ENCODE peak calls at places on chromosomes 6 and 20, in four cellular contexts. One of them, this sample, is unnamed. For H3K36me3, the result is how much of the 10 kb centered on the place peaks cover.

GRCh38 chr6:145502417-145502816 is 232.9 kb downstream of the EPM2A start:
- DNase-seq in stomach: peak
- DNase-seq in heart right ventricle: no peak
- DNase-seq in colonic mucosa: no peak
- DNase-seq in this sample: peak

GRCh38 chr20:32343438-32343837 is 14.7 kb upstream of the ASXL1 start:
- DNase-seq in stomach: no peak
- DNase-seq in heart right ventricle: no peak
- DNase-seq in colonic mucosa: no peak
- DNase-seq in this sample: peak

GRCh38 chr20:60765821-60766403 is 486.1 kb upstream of the CDH4 start:
- DNase-seq in stomach: no peak
- DNase-seq in colonic mucosa: no peak
- DNase-seq in heart right ventricle: no peak
- DNase-seq in this sample: no peak

GRCh38 chr20:50191065-50191565 is 485 bp downstream of the CEBPB start:
- DNase-seq in colonic mucosa: peak
- DNase-seq in stomach: peak
- DNase-seq in heart right ventricle: peak
- DNase-seq in this sample: peak

GRCh38 chr6:130515306-130515705 is 149.5 kb downstream of the TMEM200A start:
- DNase-seq in colonic mucosa: no peak
- DNase-seq in stomach: no peak
- DNase-seq in heart right ventricle: no peak
- DNase-seq in this sample: no peak

GRCh38 chr6:112574190-112574589 is 227.1 kb downstream of the RFPL4B start:
- DNase-seq in heart right ventricle: no peak
- DNase-seq in stomach: no peak
- DNase-seq in colonic mucosa: no peak
- DNase-seq in this sample: no peak

GRCh38 chr20:55205684-55206083 is 730.3 kb downstream of the DOK5 start:
- DNase-seq in colonic mucosa: no peak
- DNase-seq in stomach: no peak
- DNase-seq in heart right ventricle: no peak
- DNase-seq in this sample: peak

GRCh38 chr20:50292324-50293243 is 102.0 kb downstream of the CEBPB start:
- DNase-seq in stomach: peak
- DNase-seq in heart right ventricle: peak
- DNase-seq in colonic mucosa: peak
- DNase-seq in this sample: peak

GRCh38 chr6:135162678-135163439 is 18.2 kb upstream of the MYB start:
- DNase-seq in heart right ventricle: no peak
- DNase-seq in colonic mucosa: peak
- DNase-seq in stomach: peak
- DNase-seq in this sample: no peak

GRCh38 chr6:3419624-3420272 is 37.1 kb downstream of the SLC22A23 start:
- DNase-seq in colonic mucosa: no peak
- DNase-seq in stomach: no peak
- DNase-seq in heart right ventricle: no peak
- DNase-seq in this sample: peak

GRCh38 chr20:59221881-59222238 is 58.2 kb downstream of the ZNF831 start:
- DNase-seq in heart right ventricle: no peak
- DNase-seq in stomach: no peak
- DNase-seq in colonic mucosa: no peak
- DNase-seq in this sample: no peak

GRCh38 chr6:30322527-30323501 is 3.9 kb upstream of the TRIM39 start:
- DNase-seq in colonic mucosa: no peak
- DNase-seq in stomach: no peak
- DNase-seq in heart right ventricle: no peak
- DNase-seq in this sample: no peak

DNA sequence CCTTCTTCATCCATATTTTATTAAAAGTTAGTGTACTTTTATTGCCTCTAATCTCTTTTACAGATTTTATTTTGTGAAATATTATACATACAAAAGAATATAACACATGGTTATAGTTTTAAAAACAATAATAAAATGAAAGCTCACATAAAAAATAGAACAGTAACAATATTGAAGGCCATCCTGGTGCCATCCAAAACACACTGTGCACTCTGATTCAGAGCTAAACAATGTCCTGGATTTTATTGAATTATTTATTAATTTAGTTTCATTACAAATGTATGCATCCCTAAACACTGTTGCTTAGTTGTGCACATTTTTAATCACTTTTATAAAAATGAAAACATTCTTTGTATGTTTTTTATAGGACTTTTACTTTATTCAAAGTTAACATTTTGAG is 32.9 kb downstream of the RNF217 start:
- DNase-seq in stomach: no peak
- DNase-seq in colonic mucosa: no peak
- DNase-seq in heart right ventricle: no peak
- DNase-seq in this sample: no peak
- H3K27ac ChIP-seq in stomach: no peak
- H3K27ac ChIP-seq in colonic mucosa: no peak
- H3K27ac ChIP-seq in heart right ventricle: no peak
- H3K27ac ChIP-seq in this sample: no peak

GRCh38 chr20:38429301-38429700 is 5.8 kb downstream of the SNHG17 start:
- DNase-seq in heart right ventricle: no peak
- DNase-seq in colonic mucosa: no peak
- DNase-seq in stomach: no peak
- DNase-seq in this sample: no peak

GRCh38 chr20:38432292-38432691 is 2.8 kb downstream of the SNHG17 start:
- DNase-seq in heart right ventricle: no peak
- DNase-seq in colonic mucosa: no peak
- DNase-seq in stomach: no peak
- DNase-seq in this sample: no peak

GRCh38 chr20:38428800-38429199 is 6.3 kb downstream of the SNHG17 start:
- DNase-seq in heart right ventricle: no peak
- DNase-seq in colonic mucosa: no peak
- DNase-seq in stomach: no peak
- DNase-seq in this sample: no peak

GRCh38 chr20:38433304-38433972 is 1.7 kb downstream of the SNHG17 start:
- DNase-seq in heart right ventricle: no peak
- DNase-seq in stomach: no peak
- DNase-seq in colonic mucosa: no peak
- DNase-seq in this sample: no peak

GRCh38 chr20:38430679-38431325 is 4.3 kb downstream of the SNHG17 start:
- DNase-seq in stomach: no peak
- DNase-seq in colonic mucosa: no peak
- DNase-seq in heart right ventricle: no peak
- DNase-seq in this sample: no peak
- H3K36me3 ChIP-seq in stomach: half or more
- H3K36me3 ChIP-seq in colonic mucosa: under half
- H3K36me3 ChIP-seq in heart right ventricle: half or more
- H3K36me3 ChIP-seq in this sample: half or more

DNA sequence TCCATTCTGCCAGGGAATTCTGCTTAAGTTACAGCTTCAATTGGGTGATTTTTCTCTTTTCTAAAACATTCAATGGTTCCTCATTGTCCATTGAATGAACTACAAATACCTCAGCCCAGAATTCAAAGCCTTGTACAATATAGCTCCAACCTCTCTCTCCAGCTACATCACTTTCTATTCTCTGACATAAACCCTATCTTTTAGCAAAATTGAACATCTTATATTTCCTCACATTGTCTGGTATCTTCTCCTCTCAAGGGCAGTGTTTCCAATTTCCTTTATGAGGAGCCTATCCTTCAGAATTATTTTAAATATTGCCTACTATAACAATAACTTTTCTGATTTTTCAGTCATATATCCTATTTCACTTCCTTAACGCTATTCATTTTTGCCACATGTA is 203.6 kb upstream of the RNF217 start:
- DNase-seq in heart right ventricle: no peak
- DNase-seq in colonic mucosa: no peak
- DNase-seq in stomach: no peak
- DNase-seq in this sample: no peak
- H3K27ac ChIP-seq in heart right ventricle: no peak
- H3K27ac ChIP-seq in colonic mucosa: no peak
- H3K27ac ChIP-seq in stomach: no peak
- H3K27ac ChIP-seq in this sample: no peak

DNA sequence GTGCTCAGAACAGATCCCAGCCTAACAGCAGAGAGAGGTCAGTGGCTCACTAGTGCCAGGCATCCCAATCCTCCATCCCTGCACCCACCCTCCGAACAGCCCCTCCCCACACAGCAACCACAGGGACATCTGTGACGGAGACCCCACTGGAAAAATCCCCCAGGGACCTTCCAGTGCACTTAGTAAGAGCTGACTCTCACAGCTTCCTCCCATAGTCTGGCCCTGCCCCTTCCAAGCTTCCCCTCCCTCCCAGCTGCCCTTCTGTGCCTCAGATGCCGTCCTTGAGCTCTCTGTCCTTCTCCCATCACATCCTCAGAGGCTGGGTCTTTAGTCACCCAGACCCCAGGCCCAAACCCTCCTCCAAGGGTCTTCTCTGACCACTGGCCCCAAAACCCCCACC is 9.7 kb upstream of the THBS2 start:
- DNase-seq in colonic mucosa: no peak
- DNase-seq in heart right ventricle: no peak
- DNase-seq in stomach: no peak
- DNase-seq in this sample: no peak
- H3K36me3 ChIP-seq in colonic mucosa: under half
- H3K36me3 ChIP-seq in heart right ventricle: under half
- H3K36me3 ChIP-seq in stomach: under half
- H3K36me3 ChIP-seq in this sample: under half

GRCh38 chr6:51495016-51495805 is 592.2 kb downstream of the PKHD1 start:
- DNase-seq in stomach: peak
- DNase-seq in colonic mucosa: no peak
- DNase-seq in heart right ventricle: no peak
- DNase-seq in this sample: no peak
- H3K27ac ChIP-seq in stomach: no peak
- H3K27ac ChIP-seq in colonic mucosa: no peak
- H3K27ac ChIP-seq in heart right ventricle: no peak
- H3K27ac ChIP-seq in this sample: no peak

GRCh38 chr20:22810030-22810429 is 225.1 kb upstream of the SSTR4 start:
- DNase-seq in stomach: no peak
- DNase-seq in heart right ventricle: no peak
- DNase-seq in colonic mucosa: no peak
- DNase-seq in this sample: no peak
- H3K36me3 ChIP-seq in stomach: under half
- H3K36me3 ChIP-seq in heart right ventricle: under half
- H3K36me3 ChIP-seq in colonic mucosa: under half
- H3K36me3 ChIP-seq in this sample: under half

This sample was measured in mammary epithelial cell.